ENCODE peak calls at places on chromosomes 5 and 9, in four cellular contexts. D is body of pancreas, I is aorta, X is GM23338. C is an unnamed sample.

GRCh38 chr5:138258704-138259285 is 15.6 kb downstream of the GFRA3 start:
- DNase-seq in D (no peak), X (no peak), I (no peak), C (no peak)

GRCh38 chr9:14993891-14994554 is 83.8 kb upstream of the FREM1 start:
- DNase-seq in I (no peak), D (no peak), X (peak), C (no peak)

GRCh38 chr9:109813310-109813709 is 33.3 kb downstream of the PALM2AKAP2 start:
- DNase-seq in X (no peak), I (no peak), D (no peak), C (no peak)

GRCh38 chr5:122959740-122960450 is 76.6 kb downstream of the PPIC start:
- DNase-seq in D (no peak), X (no peak), I (no peak), C (no peak)

GRCh38 chr9:27160636-27161035 is 51.6 kb downstream of the TEK start:
- DNase-seq in X (no peak), I (no peak), D (no peak), C (no peak)

GRCh38 chr5:66864240-66864884 is 268.2 kb downstream of the MAST4 start:
- DNase-seq in D (no peak), I (no peak), X (peak), C (no peak)

GRCh38 chr9:89185980-89186379 is 7.4 kb upstream of the SHC3 start:
- DNase-seq in X (peak), I (no peak), D (no peak), C (no peak)

GRCh38 chr9:5870691-5871090 is 20.0 kb upstream of the MLANA start:
- DNase-seq in X (no peak), D (peak), I (no peak), C (no peak)

GRCh38 chr9:93223241-93224180 is 39.6 kb downstream of the WNK2 start:
- DNase-seq in I (no peak), D (peak), X (no peak), C (no peak)

GRCh38 chr5:118698774-118699173 is 289.6 kb downstream of the DTWD2 start:
- DNase-seq in D (no peak), X (peak), I (no peak), C (no peak)

GRCh38 chr5:151471276-151471675 is 23.9 kb downstream of the SLC36A1 start:
- DNase-seq in X (no peak), D (no peak), I (no peak), C (no peak)

GRCh38 chr9:36748322-36748899 is 175.7 kb downstream of the MELK start:
- DNase-seq in D (no peak), X (peak), I (no peak), C (no peak)

GRCh38 chr9:131668057-131668438 is 71.8 kb downstream of the RAPGEF1 start:
- DNase-seq in I (no peak), D (no peak), X (no peak), C (no peak)
- H3K27ac ChIP-seq in I (peak), D (peak), X (no peak), C (peak)

GRCh38 chr9:20242767-20243166 is 379.5 kb downstream of the MLLT3 start:
- DNase-seq in D (no peak), I (no peak), X (peak), C (no peak)

GRCh38 chr9:20237686-20238085 is 384.6 kb downstream of the MLLT3 start:
- DNase-seq in I (no peak), D (no peak), X (no peak), C (no peak)

GRCh38 chr9:20243866-20244647 is 378.2 kb downstream of the MLLT3 start:
- DNase-seq in D (no peak), I (no peak), X (no peak), C (no peak)

GRCh38 chr9:20238921-20239320 is 383.4 kb downstream of the MLLT3 start:
- DNase-seq in I (no peak), X (no peak), D (no peak), C (no peak)

DNA sequence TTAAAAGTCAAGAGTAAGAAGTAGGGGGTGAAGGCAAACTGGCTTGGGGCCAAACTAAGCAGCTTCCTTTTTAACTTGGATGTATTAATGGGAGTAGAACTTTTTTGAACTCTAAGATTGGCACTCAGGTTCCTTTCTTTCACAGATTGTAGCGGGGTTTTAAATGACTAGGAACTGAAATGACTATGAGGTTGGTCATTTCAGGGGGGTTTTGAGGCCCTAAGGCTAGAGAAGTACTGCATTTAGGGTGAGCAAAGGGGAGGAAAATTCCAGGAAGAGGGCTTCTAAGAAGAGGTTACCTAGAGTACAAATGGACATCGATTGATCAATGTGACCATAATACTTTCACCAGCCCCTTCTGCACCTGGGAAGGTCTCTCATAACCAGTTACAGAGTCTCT is 381.8 kb downstream of the MLLT3 start:
- DNase-seq in I (no peak), X (no peak), D (no peak), C (no peak)
- H3K27ac ChIP-seq in I (no peak), X (no peak), D (no peak), C (no peak)

DNA sequence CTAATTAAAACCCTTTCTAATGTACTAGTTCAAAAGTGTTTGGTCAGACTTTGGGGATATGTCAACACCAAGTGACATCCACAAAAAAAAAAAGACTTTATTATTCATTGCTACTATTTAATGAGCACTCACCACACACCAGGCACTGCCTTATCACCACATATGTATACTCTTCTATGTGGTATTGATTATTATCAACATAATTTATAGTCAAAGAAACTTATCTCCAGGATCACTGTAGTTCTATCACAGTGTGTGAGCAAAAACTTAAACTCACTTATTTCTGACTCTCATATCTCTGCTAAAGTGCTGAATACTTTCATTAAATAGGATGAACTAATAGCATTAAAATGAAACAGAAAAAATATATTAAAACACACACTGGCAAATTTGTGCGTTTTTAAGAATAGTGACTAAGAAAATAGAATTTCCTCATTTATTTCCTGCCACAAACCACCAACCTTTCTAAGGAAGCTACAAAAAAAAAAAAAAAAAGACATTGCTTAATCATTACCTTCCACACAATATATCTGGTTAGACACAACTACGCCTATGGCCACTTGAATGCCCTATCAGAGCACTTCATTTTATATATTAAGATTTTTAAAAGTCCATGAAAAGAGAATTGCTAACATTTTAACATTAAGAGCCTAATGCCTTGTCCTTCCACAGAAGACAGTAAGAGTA is 12.8 kb downstream of the SLCO4C1 start:
- DNase-seq in I (no peak), D (no peak), X (no peak), C (no peak)
- H3K27ac ChIP-seq in I (no peak), D (no peak), X (no peak), C (no peak)

GRCh38 chr9:128619779-128620178 is 36.9 kb downstream of the DYNC2I2 start:
- DNase-seq in D (no peak), I (no peak), X (no peak), C (no peak)
- H3K27ac ChIP-seq in D (no peak), I (no peak), X (no peak), C (no peak)

GRCh38 chr9:134230092-134230941 is 66.0 kb upstream of the RNU6ATAC start:
- DNase-seq in D (no peak), I (no peak), X (no peak), C (no peak)
- H3K27ac ChIP-seq in D (no peak), I (no peak), X (no peak), C (peak)

GRCh38 chr5:98296426-98296825 is 477.0 kb upstream of the RGMB start:
- DNase-seq in I (no peak), X (peak), D (no peak), C (no peak)

GRCh38 chr5:98292496-98292895 is 481.0 kb upstream of the RGMB start:
- DNase-seq in I (no peak), D (no peak), X (no peak), C (no peak)
- H3K27ac ChIP-seq in I (no peak), D (no peak), X (no peak), C (no peak)

GRCh38 chr5:154940375-154940771 is 500 bp upstream of the MRPL22 start:
- DNase-seq in D (no peak), X (no peak), I (no peak), C (no peak)
- H3K27ac ChIP-seq in D (peak), X (peak), I (no peak), C (peak)

GRCh38 chr9:130159057-130159456 is 13.1 kb upstream of the NCS1 start:
- DNase-seq in I (no peak), D (no peak), X (no peak), C (peak)
- H3K27ac ChIP-seq in I (no peak), D (no peak), X (no peak), C (no peak)

GRCh38 chr5:114327987-114328386 is 33.9 kb upstream of the KCNN2 start:
- DNase-seq in I (no peak), D (no peak), X (no peak), C (no peak)
- H3K27ac ChIP-seq in I (no peak), D (no peak), X (no peak), C (no peak)